ENCODE peak calls at places on chromosomes 12 and 14, in five cellular contexts. C, N, Q, D and Z are unnamed samples.

GRCh38 chr12:65278576-65279386 is at the start of gene MSRB3:
- DNase-seq in C (peak), N (peak), Q (no peak), D (peak), Z (peak)

GRCh38 chr14:95533391-95533821 is 1.4 kb upstream of the GLRX5 start:
- DNase-seq in C (peak), N (no peak), Q (no peak), D (no peak), Z (peak)

GRCh38 chr12:94663702-94664101 is 13.3 kb upstream of the TMCC3 start:
- DNase-seq in C (no peak), N (no peak), Q (no peak), D (no peak), Z (no peak)

GRCh38 chr12:124403273-124403672 is 108.4 kb downstream of the RFLNA start:
- DNase-seq in C (no peak), N (no peak), Q (no peak), D (no peak), Z (no peak)

GRCh38 chr12:93727195-93727811 is 50.1 kb downstream of the CRADD start:
- DNase-seq in C (no peak), N (no peak), Q (no peak), D (no peak), Z (no peak)

GRCh38 chr14:74223016-74223415 is 16.2 kb upstream of the VSX2 start:
- DNase-seq in C (no peak), N (no peak), Q (no peak), D (no peak), Z (no peak)

GRCh38 chr12:6273931-6274687 is 36.4 kb upstream of the PLEKHG6 start:
- DNase-seq in C (no peak), N (no peak), Q (no peak), D (no peak), Z (no peak)

GRCh38 chr12:82688619-82689018 is 1.9 kb downstream of the TMTC2 start:
- DNase-seq in C (no peak), N (no peak), Q (no peak), D (no peak), Z (no peak)

GRCh38 chr12:64256166-64256800 is 34.2 kb upstream of the KICS2 start:
- DNase-seq in C (peak), N (no peak), Q (peak), D (peak), Z (peak)